ENCODE peak calls at places on chromosomes 16 and 17, in ten cellular contexts. I is EL; G is transverse colon; B is CD8-positive, alpha-beta memory T cell; J is T-helper 17 cell; D is H54; M is CD4-positive, CD25-positive, alpha-beta regulatory T cell; U is Calu3; N is H7; W is iPS-NIHi11. X is an unnamed sample.

GRCh38 chr16:24539850-24540484 is 601 bp downstream of the RBBP6 start:
- DNase-seq in G (peak; percentile 69), I (no peak), W (peak; percentile 58), B (peak; percentile 46), M (peak; percentile 39), J (peak; percentile 47), N (no peak), D (no peak), U (peak; percentile 64), X (peak; percentile 39)

GRCh38 chr16:14489460-14489859 is 140.6 kb downstream of the PARN start:
- DNase-seq in J (no peak), B (no peak), U (peak; percentile 27), N (peak; percentile 50), D (no peak), W (peak; percentile 59), I (no peak), M (peak; percentile 15), G (no peak), X (no peak)

GRCh38 chr17:82686366-82687324 is 11.9 kb downstream of the RAB40B start:
- DNase-seq in W (no peak), B (no peak), I (no peak), D (no peak), G (no peak), M (no peak), U (no peak), J (no peak), N (no peak), X (no peak)

GRCh38 chr17:61492759-61493526 is 40.7 kb downstream of the TBX4 start:
- DNase-seq in M (no peak), B (no peak), I (peak; percentile 82), J (no peak), W (no peak), G (no peak), N (peak; percentile 58), U (no peak), D (no peak), X (peak; percentile 18)

GRCh38 chr16:4327782-4328579 is 12.1 kb downstream of the GLIS2 start:
- DNase-seq in D (no peak), J (peak; percentile 42), U (peak; percentile 90), M (peak; percentile 39), G (peak; percentile 74), N (peak; percentile 98), I (peak; percentile 79), B (peak; percentile 25), W (peak; percentile 90), X (peak; percentile 82)

GRCh38 chr17:8965394-8966168 is at the start of gene PIK3R5:
- DNase-seq in M (peak; percentile 90), G (peak; percentile 75), N (peak; percentile 99), D (no peak), U (no peak), I (no peak), J (peak; percentile 68), W (peak; percentile 100), B (peak; percentile 81), X (no peak)

GRCh38 chr17:77375108-77375507 is 234.3 kb downstream of the SEC14L1 start:
- DNase-seq in W (no peak), B (no peak), N (no peak), G (no peak), I (no peak), M (no peak), U (no peak), J (no peak), D (no peak), X (no peak)

GRCh38 chr17:49913226-49914095 is 55.5 kb upstream of the DLX4 start:
- DNase-seq in U (no peak), J (no peak), W (no peak), B (no peak), M (no peak), I (peak; percentile 77), D (peak; percentile 98), G (no peak), N (no peak), X (peak; percentile 12)

GRCh38 chr16:57846078-57846697 is 43.9 kb upstream of the KIFC3 start:
- DNase-seq in J (no peak), B (no peak), N (peak; percentile 77), G (no peak), D (no peak), I (no peak), U (no peak), W (peak; percentile 81), M (no peak), X (no peak)